ENCODE peak calls at places on chromosomes 11 and 22, in four cellular contexts. M, B, V and G are unnamed samples. For H3K9me3, the result is how much of the 10 kb centered on the place peaks cover.

GRCh38 chr22:50686794-50687193 is 14.2 kb downstream of the SHANK3 start:
- DNase-seq in M (no peak), B (no peak), V (no peak), G (no peak)

GRCh38 chr11:67118059-67118766 is 850 bp upstream of the KDM2A start:
- DNase-seq in M (peak), B (no peak), V (peak), G (peak)

GRCh38 chr11:76181371-76181770 is 24.9 kb downstream of the WNT11 start:
- DNase-seq in M (no peak), B (no peak), V (no peak), G (no peak)

GRCh38 chr22:39362271-39362670 is 12.5 kb downstream of the SYNGR1 start:
- DNase-seq in M (no peak), B (no peak), V (no peak), G (no peak)

GRCh38 chr11:112785104-112785503 is 176.1 kb upstream of the NCAM1 start:
- DNase-seq in M (no peak), B (no peak), V (no peak), G (peak)

GRCh38 chr11:22828373-22828772 is 1.2 kb downstream of the SVIP start:
- DNase-seq in M (no peak), B (no peak), V (no peak), G (no peak)

GRCh38 chr22:25488244-25489020 is 76.0 kb upstream of the GRK3 start:
- DNase-seq in M (peak), B (peak), V (peak), G (peak)

GRCh38 chr22:38718414-38718813 is 12.7 kb downstream of the GTPBP1 start:
- DNase-seq in M (peak), B (no peak), V (peak), G (peak)

GRCh38 chr11:3808846-3809623 is 675 bp downstream of the PGAP2 start:
- DNase-seq in M (peak), B (peak), V (peak), G (no peak)

GRCh38 chr11:59292611-59293010 is 66.1 kb upstream of the OR5AN1 start:
- DNase-seq in M (no peak), B (no peak), V (no peak), G (no peak)

GRCh38 chr22:42920101-42920820 is 63.2 kb upstream of the ARFGAP3 start:
- DNase-seq in M (no peak), B (no peak), V (no peak), G (no peak)

GRCh38 chr11:93740031-93740801 is 1.1 kb downstream of the TAF1D start:
- DNase-seq in M (no peak), B (no peak), V (peak), G (no peak)

GRCh38 chr11:30564994-30565393 is 21.2 kb downstream of the MPPED2 start:
- DNase-seq in M (no peak), B (no peak), V (no peak), G (no peak)

GRCh38 chr11:297666-298405 is 1.5 kb downstream of the IFITM5 start:
- DNase-seq in M (no peak), B (no peak), V (no peak), G (peak)

GRCh38 chr11:17403977-17404759 is 15.7 kb upstream of the KCNJ11 start:
- DNase-seq in M (peak), B (no peak), V (no peak), G (no peak)

GRCh38 chr11:60840711-60841430 is 1.0 kb upstream of the CCDC86 start:
- DNase-seq in M (peak), B (no peak), V (peak), G (peak)

GRCh38 chr11:44556735-44557409 is 8.6 kb upstream of the CD82 start:
- DNase-seq in M (peak), B (no peak), V (peak), G (peak)

GRCh38 chr22:11613898-11614755 is 3913.9 kb upstream of the OR11H1 start:
- DNase-seq in M (no peak), B (no peak), V (no peak), G (no peak)
- H3K9me3 ChIP-seq in M (under half), B (under half), V (under half), G (under half)

GRCh38 chr22:27195516-27195915 is 538.1 kb downstream of the MIAT start:
- DNase-seq in M (no peak), B (no peak), V (no peak), G (no peak)

GRCh38 chr22:27194096-27194748 is 536.8 kb downstream of the MIAT start:
- DNase-seq in M (no peak), B (no peak), V (no peak), G (no peak)

GRCh38 chr22:27193636-27194035 is 536.2 kb downstream of the MIAT start:
- DNase-seq in M (no peak), B (no peak), V (no peak), G (no peak)

GRCh38 chr22:27196483-27196882 is 539.1 kb downstream of the MIAT start:
- DNase-seq in M (no peak), B (no peak), V (no peak), G (no peak)

GRCh38 chr22:27195104-27195503 is 537.7 kb downstream of the MIAT start:
- DNase-seq in M (no peak), B (no peak), V (no peak), G (no peak)
- TF ChIP-seq CTCF in M (no peak), B (no peak), V (no peak), G (no peak)

GRCh38 chr11:28835790-28836189 is 727.6 kb downstream of the METTL15 start:
- DNase-seq in M (no peak), B (no peak), V (peak), G (no peak)

GRCh38 chr11:28834877-28835276 is 726.7 kb downstream of the METTL15 start:
- DNase-seq in M (no peak), B (no peak), V (peak), G (no peak)

GRCh38 chr11:28833670-28834069 is 725.5 kb downstream of the METTL15 start:
- DNase-seq in M (no peak), B (no peak), V (peak), G (no peak)

GRCh38 chr11:28835317-28835716 is 727.1 kb downstream of the METTL15 start:
- DNase-seq in M (no peak), B (no peak), V (no peak), G (no peak)

DNA sequence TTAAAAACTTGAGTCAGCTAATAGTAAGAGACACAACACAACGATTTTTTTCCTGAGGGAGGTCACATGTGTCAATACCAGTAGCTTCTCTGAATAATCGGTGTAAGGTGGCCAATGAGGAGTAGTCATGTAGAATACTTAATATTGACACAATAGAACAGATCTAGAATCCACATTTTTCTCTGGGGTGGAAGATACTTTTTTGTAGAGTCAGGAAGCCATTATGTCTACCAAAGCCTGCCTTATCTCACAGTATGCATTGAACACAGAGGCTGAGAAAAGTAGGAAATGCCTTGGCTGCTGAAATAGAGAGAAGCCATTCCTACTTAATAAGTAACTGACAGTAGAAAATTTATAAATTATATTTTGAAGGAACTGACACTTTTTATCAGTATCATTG is 725.0 kb downstream of the METTL15 start:
- DNase-seq in M (no peak), B (no peak), V (no peak), G (no peak)
- H3K9me3 ChIP-seq in M (under half), B (under half), V (under half), G (under half)

GRCh38 chr11:6604081-6604626 is 580 bp downstream of the ILK start:
- DNase-seq in M (no peak), B (no peak), V (peak), G (no peak)
- TF ChIP-seq CTCF in M (no peak), B (no peak), V (no peak), G (peak)

GRCh38 chr11:70530010-70530409 is 131.7 kb downstream of the CTTN start:
- DNase-seq in M (no peak), B (no peak), V (no peak), G (no peak)

GRCh38 chr11:70528794-70529580 is 130.7 kb downstream of the CTTN start:
- DNase-seq in M (no peak), B (no peak), V (no peak), G (peak)

GRCh38 chr11:70527429-70528045 is 129.2 kb downstream of the CTTN start:
- DNase-seq in M (no peak), B (no peak), V (no peak), G (peak)

GRCh38 chr11:70527046-70527395 is 128.7 kb downstream of the CTTN start:
- DNase-seq in M (no peak), B (no peak), V (no peak), G (peak)

DNA sequence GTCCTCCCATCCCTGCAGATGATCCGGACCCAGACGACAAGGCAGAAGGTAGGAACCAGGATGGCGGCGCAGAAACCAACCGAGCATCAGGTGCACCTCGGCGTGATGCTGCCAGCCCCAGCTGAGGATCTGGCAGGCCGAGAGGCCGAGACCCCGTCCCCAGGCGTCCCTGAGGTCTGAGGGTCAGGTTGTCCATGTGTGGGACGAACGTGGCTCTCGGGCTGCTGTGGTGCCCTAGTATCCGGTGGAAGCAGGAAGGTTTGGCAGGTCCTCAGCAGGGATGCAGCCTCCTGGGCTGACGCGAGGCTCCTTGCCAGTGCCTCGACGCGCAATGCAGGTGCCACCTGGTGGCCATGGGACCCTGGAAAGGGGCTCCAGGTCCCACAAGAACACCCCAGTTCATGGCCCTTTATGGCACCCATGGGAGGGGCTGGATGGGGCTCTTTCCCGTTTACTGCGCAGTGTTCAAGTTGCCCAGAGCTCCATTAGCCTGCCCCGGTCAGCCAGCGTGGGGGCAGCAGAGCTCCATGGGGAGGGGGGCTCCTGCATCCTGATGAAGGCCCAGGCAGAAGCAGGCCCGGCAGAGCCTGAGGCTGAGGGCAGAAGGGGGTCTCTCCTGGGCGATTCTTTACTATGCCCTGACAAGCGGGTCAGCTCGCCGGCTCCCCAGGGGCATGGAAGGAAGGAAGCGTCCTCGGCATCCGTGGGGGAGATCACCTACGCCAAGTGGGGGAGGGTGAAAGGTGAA is 129.9 kb downstream of the CTTN start:
- DNase-seq in M (no peak), B (no peak), V (no peak), G (peak)
- H3K9me3 ChIP-seq in M (under half), B (under half), V (under half), G (under half)

DNA sequence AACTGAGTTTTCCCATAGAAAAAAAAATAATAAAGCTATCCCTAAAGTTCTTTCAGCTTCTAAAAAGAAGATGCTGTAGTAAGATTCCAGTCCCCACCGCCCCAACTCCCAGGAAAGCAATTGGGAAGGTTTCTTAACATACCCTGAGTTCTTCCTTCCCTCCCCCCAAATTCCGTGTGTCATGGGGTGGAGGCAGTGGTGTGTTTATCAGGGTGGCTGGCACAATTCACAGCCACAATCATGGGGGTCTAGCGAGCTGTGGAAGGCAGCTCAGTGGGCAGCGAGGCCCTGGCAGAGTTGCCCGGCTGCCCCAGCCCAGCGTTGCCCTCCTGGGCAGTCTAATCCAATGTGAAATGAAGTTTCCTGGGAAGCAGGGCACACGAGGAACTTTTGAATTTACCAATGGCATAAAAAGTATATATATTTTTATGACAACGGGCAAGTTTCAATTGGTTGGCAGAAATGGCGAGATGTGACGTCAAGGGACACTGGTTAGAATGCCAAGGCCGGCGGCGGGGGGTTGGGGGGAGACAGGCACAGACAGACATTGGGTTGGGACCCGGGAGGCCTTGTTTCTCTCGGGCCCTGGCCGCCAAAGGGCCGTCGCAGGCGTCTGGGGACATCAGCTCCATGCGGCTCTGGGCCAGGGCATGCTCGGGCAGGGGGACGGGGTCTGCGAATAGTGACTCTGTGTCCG is 80.7 kb upstream of the PPARA start:
- DNase-seq in M (peak), B (peak), V (peak), G (peak)
- TF ChIP-seq CTCF in M (no peak), B (no peak), V (no peak), G (no peak)

DNA sequence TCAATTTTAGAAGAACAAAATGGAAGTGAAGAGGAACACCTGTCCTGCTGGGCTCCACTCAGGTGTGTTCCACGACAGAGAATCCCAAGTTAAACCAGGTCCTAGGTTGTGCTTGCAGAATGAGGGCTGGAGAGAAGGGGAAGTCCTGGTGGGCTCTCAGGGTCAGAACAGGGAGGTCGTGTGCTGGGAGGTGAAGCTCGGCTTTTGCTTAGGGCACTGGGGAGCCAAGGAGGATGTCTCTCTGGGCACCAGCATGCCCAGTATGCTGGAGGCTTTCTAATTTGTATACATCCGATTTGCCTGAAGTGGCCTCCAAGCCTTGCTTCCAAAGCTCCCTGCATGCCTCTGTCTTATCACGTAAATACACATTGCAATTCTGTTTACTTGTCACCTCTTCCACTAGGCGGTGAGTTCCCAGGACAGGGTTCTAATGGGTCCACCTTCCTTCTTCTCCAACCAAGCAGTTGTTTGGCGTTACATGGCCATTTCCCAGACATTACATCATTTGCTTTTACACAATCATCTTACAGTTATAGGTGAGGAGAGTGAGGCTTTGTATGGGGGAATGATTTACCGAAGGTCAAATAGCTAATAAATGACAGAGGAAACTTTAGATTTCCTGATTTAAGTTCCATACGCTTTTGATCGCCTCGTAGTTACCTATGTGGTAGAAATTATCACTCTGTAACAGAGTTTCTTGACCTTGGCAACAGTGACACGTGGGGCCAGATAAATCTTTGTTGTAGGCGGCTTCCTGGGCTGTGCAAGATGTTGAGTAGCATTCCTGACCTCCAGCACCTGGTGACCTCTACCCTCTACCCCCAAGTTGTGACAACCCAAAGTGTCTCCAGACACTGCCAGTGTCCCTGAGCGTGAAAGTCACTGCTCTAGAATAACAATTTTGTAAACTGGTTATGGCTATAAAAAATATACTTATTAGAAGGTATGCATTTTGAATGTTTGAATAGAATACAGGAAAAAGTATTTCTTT is 901.5 kb downstream of the TBC1D22A start:
- DNase-seq in M (no peak), B (no peak), V (no peak), G (no peak)
- H3K9me3 ChIP-seq in M (under half), B (under half), V (under half), G (under half)